ENCODE peak calls at places on chromosomes 5 and 9, in four cellular contexts. I is glutamatergic neuron, N is lower lobe of right lung, Z is fibroblast of villous mesenchyme. L is an unnamed sample.

GRCh38 chr9:78325343-78325742 is 28.4 kb downstream of the PSAT1 start:
- DNase-seq in Z (peak; percentile 81), I (peak; percentile 50), N (no peak), L (no peak)

GRCh38 chr9:37309136-37309535 is 113.4 kb upstream of the GRHPR start:
- DNase-seq in Z (peak; percentile 20), N (no peak), I (no peak), L (no peak)

GRCh38 chr9:126745574-126746411 is 59.0 kb upstream of the ZBTB43 start:
- DNase-seq in Z (no peak), I (no peak), N (no peak), L (no peak)

GRCh38 chr5:141701341-141702119 is 19.5 kb upstream of the ARAP3 start:
- DNase-seq in I (no peak), N (no peak), Z (no peak), L (no peak)

GRCh38 chr9:98766548-98766947 is 29.8 kb downstream of the ANKS6 start:
- DNase-seq in I (no peak), N (no peak), Z (peak; percentile 49), L (no peak)

GRCh38 chr5:7916171-7916804 is 47.3 kb downstream of the MTRR start:
- DNase-seq in Z (peak; percentile 6), N (no peak), I (no peak), L (no peak)

GRCh38 chr5:137624786-137625349 is 111.0 kb downstream of the KLHL3 start:
- DNase-seq in Z (no peak), I (no peak), N (no peak), L (no peak)

GRCh38 chr5:138911441-138911840 is 36.3 kb upstream of the LRRTM2 start:
- DNase-seq in N (no peak), I (no peak), Z (peak; percentile 37), L (no peak)

GRCh38 chr9:93100265-93100636 is 4.2 kb downstream of the CARD19 start:
- DNase-seq in N (peak; percentile 19), Z (no peak), I (peak; percentile 4), L (no peak)

GRCh38 chr9:15211994-15212501 is 95.0 kb downstream of the TTC39B start:
- DNase-seq in I (no peak), N (no peak), Z (no peak), L (no peak)

GRCh38 chr5:3140117-3140516 is 388.6 kb upstream of the IRX2 start:
- DNase-seq in N (no peak), I (no peak), Z (no peak), L (no peak)

GRCh38 chr5:91118802-91119201 is 264.3 kb downstream of the ARRDC3 start:
- DNase-seq in N (no peak), I (no peak), Z (peak; percentile 48), L (peak; percentile 23)

GRCh38 chr5:113612060-113612496 is 98.6 kb downstream of the YTHDC2 start:
- DNase-seq in I (no peak), Z (peak; percentile 52), N (no peak), L (no peak)

GRCh38 chr9:98185611-98186171 is 6.7 kb downstream of the CORO2A start:
- DNase-seq in N (no peak), Z (no peak), I (no peak), L (no peak)

GRCh38 chr9:34988218-34989055 is 1.1 kb upstream of the DNAJB5 start:
- DNase-seq in Z (peak; percentile 12), N (peak; percentile 67), I (peak; percentile 67), L (no peak)

GRCh38 chr9:136119259-136120118 is 814 bp upstream of the TMEM250 start:
- DNase-seq in Z (peak; percentile 32), N (no peak), I (no peak), L (no peak)

GRCh38 chr5:152487130-152487529 is 82.1 kb upstream of the NMUR2 start:
- DNase-seq in Z (no peak), N (no peak), I (no peak), L (no peak)

L was measured in non-pigmented ciliary epithelial cell.